ENCODE peak calls at places on chromosomes 6 and 20, in five cellular contexts. D is ascending aorta, F is heart left ventricle, U is endodermal cell, V is bronchial epithelial cell. J is an unnamed sample.

GRCh38 chr6:13068558-13069210 is 259.7 kb downstream of the TBC1D7 start:
- DNase-seq in D (no peak), F (no peak), U (peak), V (no peak), J (no peak)

GRCh38 chr6:14713008-14713452 is 532.8 kb upstream of the JARID2 start:
- DNase-seq in D (no peak), F (peak), U (no peak), V (peak), J (no peak)

GRCh38 chr6:40907198-40907701 is 131.8 kb downstream of the UNC5CL start:
- DNase-seq in D (no peak), F (peak), U (no peak), V (peak), J (no peak)

GRCh38 chr20:57652865-57653545 is 32.8 kb upstream of the ZBP1 start:
- DNase-seq in D (peak), F (peak), U (no peak), V (no peak), J (no peak)

GRCh38 chr6:49856282-49856681 is 10.1 kb downstream of the CRISP1 start:
- DNase-seq in D (no peak), F (no peak), U (no peak), V (peak), J (no peak)

GRCh38 chr6:15770347-15771143 is 107.7 kb upstream of the DTNBP1 start:
- DNase-seq in D (no peak), F (no peak), U (peak), V (no peak), J (no peak)

GRCh38 chr6:138580040-138580439 is 80.7 kb upstream of the NHSL1 start:
- DNase-seq in D (no peak), F (no peak), U (no peak), V (no peak), J (no peak)

GRCh38 chr6:103983000-103983399 is 876.7 kb downstream of the HACE1 start:
- DNase-seq in D (no peak), F (no peak), U (no peak), V (no peak), J (no peak)

GRCh38 chr6:133888931-133889556 is at the start of gene TCF21:
- DNase-seq in D (no peak), F (peak), U (peak), V (no peak), J (no peak)

GRCh38 chr6:108966855-108967755 is 118.9 kb downstream of the ARMC2 start:
- DNase-seq in D (peak), F (peak), U (peak), V (peak), J (no peak)

GRCh38 chr6:155970878-155971702 is 515.5 kb upstream of the NOX3 start:
- DNase-seq in D (no peak), F (no peak), U (no peak), V (no peak), J (no peak)

GRCh38 chr6:21371676-21372161 is 221.8 kb upstream of the SOX4 start:
- DNase-seq in D (no peak), F (peak), U (peak), V (no peak), J (no peak)

GRCh38 chr6:2986722-2987196 is 12.9 kb upstream of the NQO2 start:
- DNase-seq in D (no peak), F (no peak), U (no peak), V (peak), J (no peak)

GRCh38 chr6:51827580-51827979 is 259.8 kb downstream of the PKHD1 start:
- DNase-seq in D (no peak), F (no peak), U (no peak), V (no peak), J (no peak)

GRCh38 chr6:154923199-154923869 is 71.8 kb upstream of the TIAM2 start:
- DNase-seq in D (no peak), F (no peak), U (peak), V (no peak), J (no peak)

GRCh38 chr6:7424967-7425807 is 35.6 kb downstream of the RIOK1 start:
- DNase-seq in D (no peak), F (peak), U (no peak), V (peak), J (no peak)

GRCh38 chr6:105258816-105259215 is 79.0 kb upstream of the POPDC3 start:
- DNase-seq in D (no peak), F (no peak), U (no peak), V (no peak), J (no peak)

GRCh38 chr20:33239418-33239817 is 3.6 kb downstream of the BPIFA1 start:
- DNase-seq in D (no peak), F (no peak), U (peak), V (peak), J (no peak)

GRCh38 chr6:118704911-118705310 is 53.5 kb upstream of the CEP85L start:
- DNase-seq in D (no peak), F (no peak), U (no peak), V (no peak), J (no peak)

GRCh38 chr20:50330504-50331313 is 140.1 kb downstream of the CEBPB start:
- DNase-seq in D (no peak), F (no peak), U (no peak), V (peak), J (no peak)

GRCh38 chr6:112571886-112572285 is 224.8 kb downstream of the RFPL4B start:
- DNase-seq in D (no peak), F (no peak), U (no peak), V (peak), J (no peak)

GRCh38 chr20:3203315-3204123 is 963 bp downstream of the DDRGK1 start:
- DNase-seq in D (no peak), F (no peak), U (peak), V (no peak), J (no peak)

GRCh38 chr6:109457596-109457996 is 2.0 kb upstream of the MICAL1 start:
- DNase-seq in D (no peak), F (no peak), U (no peak), V (no peak), J (no peak)

GRCh38 chr6:137277971-137278602 is 58.9 kb upstream of the IFNGR1 start:
- DNase-seq in D (no peak), F (no peak), U (peak), V (peak), J (no peak)

GRCh38 chr6:149233056-149233715 is 84.3 kb upstream of the TAB2 start:
- DNase-seq in D (no peak), F (no peak), U (peak), V (peak), J (no peak)

GRCh38 chr6:168013250-168013915 is 15.9 kb downstream of the KIF25 start:
- DNase-seq in D (no peak), F (no peak), U (no peak), V (no peak), J (no peak)

GRCh38 chr6:54283877-54284860 is 24.1 kb upstream of the TINAG start:
- DNase-seq in D (no peak), F (no peak), U (no peak), V (no peak), J (no peak)

GRCh38 chr20:56245761-56246160 is 2.8 kb upstream of the MC3R start:
- DNase-seq in D (no peak), F (no peak), U (no peak), V (peak), J (no peak)

GRCh38 chr20:63896136-63896890 is 1.4 kb downstream of the DNAJC5 start:
- DNase-seq in D (peak), F (peak), U (peak), V (peak), J (no peak)

DNA sequence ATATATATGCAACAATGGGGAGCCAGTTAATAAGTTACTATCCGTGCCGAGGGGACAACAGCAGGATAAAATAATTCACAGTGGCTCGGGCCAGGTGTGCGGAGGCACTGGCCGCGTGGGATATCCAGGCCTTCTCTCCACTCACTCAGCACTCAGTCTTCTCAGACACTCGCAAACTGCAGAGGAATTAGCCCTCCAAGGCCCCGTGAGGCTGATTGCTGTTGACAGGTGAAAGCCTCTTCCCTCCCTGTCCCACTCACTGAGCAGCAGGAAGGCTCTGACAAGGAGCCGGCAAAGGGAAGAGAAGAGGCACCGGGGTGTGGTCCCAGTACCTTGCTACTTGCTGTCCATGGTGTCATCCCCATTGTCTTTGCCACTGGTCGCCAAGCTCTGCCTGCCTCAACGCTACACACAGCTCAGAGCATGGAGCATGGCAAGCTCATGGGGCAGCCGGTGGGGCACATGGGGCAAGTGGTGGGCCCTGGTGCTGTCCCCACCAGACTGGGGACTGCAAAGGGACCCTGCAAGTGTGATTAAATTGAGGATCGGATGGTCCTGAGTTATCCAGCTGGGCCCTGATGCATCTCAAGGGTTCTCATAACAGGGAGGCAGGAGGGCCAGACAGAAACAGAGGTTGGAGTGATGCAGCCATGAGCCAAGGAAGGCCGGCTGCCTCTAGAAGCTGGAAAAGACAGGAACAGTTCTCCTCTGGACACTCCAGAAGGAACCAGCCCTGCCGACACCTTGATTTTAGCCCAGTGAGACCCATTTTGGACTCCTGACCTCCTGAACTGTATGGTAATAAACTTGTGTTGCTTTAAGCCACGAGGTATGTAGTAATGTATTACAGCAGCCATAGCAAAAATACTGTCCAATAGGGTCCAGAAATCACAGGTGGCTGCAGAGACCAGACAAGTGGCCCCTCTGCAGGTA is 119.7 kb downstream of the PSMB1 start:
- DNase-seq in D (peak), F (no peak), U (peak), V (no peak), J (no peak)
- TF ChIP-seq CTCF in D (no peak), F (no peak), U (no peak), V (no peak), J (no peak)

GRCh38 chr6:107080036-107080435 is 35.3 kb downstream of the BEND3 start:
- DNase-seq in D (peak), F (no peak), U (peak), V (no peak), J (no peak)
- TF ChIP-seq CTCF in D (no peak), F (no peak), U (peak), V (peak), J (no peak)

DNA sequence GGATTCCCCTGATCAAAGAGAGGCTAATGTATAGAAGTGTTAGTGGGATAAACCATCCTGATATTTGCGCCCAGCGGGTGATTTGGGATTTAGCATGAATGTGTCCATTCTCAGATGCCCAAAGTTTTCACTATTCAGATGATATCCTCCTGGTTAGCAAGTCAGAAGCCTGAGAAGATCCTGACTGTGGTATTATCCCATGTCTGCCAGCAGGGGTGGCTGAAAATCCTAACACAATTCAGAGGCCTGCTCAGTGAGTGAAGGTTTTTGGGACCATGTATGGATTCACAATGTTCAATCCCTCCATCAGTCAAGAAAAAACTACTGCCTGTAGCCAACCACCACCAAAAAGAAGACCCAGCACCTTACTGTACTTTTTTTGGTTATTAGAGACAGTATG is 34.1 kb upstream of the SPACA1 start:
- DNase-seq in D (no peak), F (no peak), U (peak), V (no peak), J (no peak)
- TF ChIP-seq CTCF in D (no peak), F (no peak), U (peak), V (no peak), J (no peak)

GRCh38 chr6:35247642-35248231 is 11.8 kb upstream of the ZNF76 start:
- DNase-seq in D (no peak), F (no peak), U (no peak), V (no peak), J (no peak)
- TF ChIP-seq CTCF in D (no peak), F (no peak), U (no peak), V (no peak), J (no peak)

GRCh38 chr20:37011147-37011546 is 59.6 kb upstream of the SAMHD1 start:
- DNase-seq in D (no peak), F (no peak), U (no peak), V (no peak), J (no peak)

GRCh38 chr20:37007898-37008649 is 56.6 kb upstream of the SAMHD1 start:
- DNase-seq in D (no peak), F (no peak), U (no peak), V (peak), J (no peak)
- TF ChIP-seq CTCF in D (no peak), F (no peak), U (peak), V (peak), J (no peak)

DNA sequence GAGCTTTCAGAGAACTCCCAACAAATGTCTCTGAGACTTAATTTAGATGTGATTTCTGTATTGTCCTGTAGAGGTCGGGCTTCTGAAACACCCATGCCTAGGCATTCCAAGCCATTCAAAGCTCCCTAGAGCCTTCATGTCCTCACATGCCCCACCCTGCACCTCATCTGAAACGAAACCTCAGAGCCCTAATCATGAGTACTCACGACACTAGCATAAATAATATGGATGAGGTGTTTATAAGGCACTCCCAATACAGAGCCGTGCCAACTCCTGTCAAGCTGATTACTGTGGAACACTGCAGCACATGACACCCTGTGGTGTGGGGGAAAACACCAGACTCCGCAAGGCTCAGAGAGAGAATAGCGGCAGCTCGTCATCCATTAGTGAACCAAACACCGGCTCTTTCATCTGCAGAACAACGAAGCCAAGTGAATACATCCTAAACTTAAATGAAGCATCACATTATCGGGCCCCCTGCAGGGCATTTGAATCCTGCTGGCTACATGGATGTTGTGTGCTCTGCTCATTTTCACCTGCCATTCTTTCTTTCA is 83.8 kb downstream of the FNDC1 start:
- DNase-seq in D (no peak), F (no peak), U (peak), V (peak), J (no peak)
- TF ChIP-seq CTCF in D (no peak), F (peak), U (peak), V (peak), J (no peak)

J was measured in omental fat pad.